ENCODE peak calls at places on chromosomes 3 and 15, in nine cellular contexts. U is pancreas; F is colonic mucosa; E is CD8-positive, alpha-beta T cell; X is MM.1S; I is GM12864; V is OCI-LY7; J is ovary; Q is tibial artery. D is an unnamed sample.

GRCh38 chr15:82031871-82032270 is 13.9 kb downstream of the MEX3B start:
- DNase-seq in X (peak), Q (no peak), E (no peak), U (no peak), F (no peak), J (no peak), V (no peak), I (no peak), D (no peak)

GRCh38 chr15:98807262-98807661 is 158.9 kb downstream of the IGF1R start:
- DNase-seq in Q (no peak), F (no peak), V (no peak), X (no peak), U (no peak), I (no peak), E (no peak), J (no peak), D (no peak)

GRCh38 chr3:176867681-176868663 is 329.3 kb downstream of the TBL1XR1 start:
- DNase-seq in F (peak), X (peak), I (no peak), Q (no peak), V (no peak), U (no peak), E (no peak), J (no peak), D (no peak)

GRCh38 chr3:187077537-187077936 is 61.8 kb downstream of the RPL39L start:
- DNase-seq in J (no peak), V (no peak), I (no peak), E (no peak), U (no peak), Q (no peak), F (no peak), X (no peak), D (no peak)

GRCh38 chr3:30493912-30494311 is 112.5 kb upstream of the TGFBR2 start:
- DNase-seq in X (no peak), Q (no peak), J (no peak), I (no peak), E (no peak), V (no peak), U (no peak), F (no peak), D (no peak)

GRCh38 chr3:58059349-58060321 is 51.4 kb downstream of the FLNB start:
- DNase-seq in F (peak), Q (no peak), U (no peak), V (no peak), I (no peak), J (peak), X (no peak), E (no peak), D (no peak)

GRCh38 chr15:83340087-83340486 is 55.6 kb upstream of the BNC1 start:
- DNase-seq in V (no peak), E (no peak), U (no peak), I (no peak), Q (no peak), X (no peak), J (no peak), F (no peak), D (no peak)

GRCh38 chr3:146256851-146257486 is 6.1 kb upstream of the PLSCR4 start:
- DNase-seq in X (no peak), E (no peak), J (no peak), Q (no peak), V (no peak), I (no peak), U (no peak), F (no peak), D (no peak)

GRCh38 chr3:112302881-112303761 is 9.1 kb upstream of the SLC9C1 start:
- DNase-seq in Q (no peak), J (no peak), E (no peak), I (no peak), U (peak), V (peak), F (no peak), X (peak), D (peak)

GRCh38 chr3:142501004-142501926 is 53.4 kb upstream of the XRN1 start:
- DNase-seq in Q (no peak), X (no peak), E (no peak), U (no peak), J (no peak), V (no peak), I (no peak), F (no peak), D (no peak)

GRCh38 chr3:162122405-162122804 is 625.8 kb downstream of the OTOL1 start:
- DNase-seq in Q (no peak), E (no peak), X (no peak), J (no peak), I (no peak), F (no peak), V (no peak), U (no peak), D (no peak)

GRCh38 chr3:138072816-138073215 is 42.6 kb downstream of the DZIP1L start:
- DNase-seq in Q (no peak), X (no peak), I (no peak), V (no peak), E (no peak), U (no peak), J (no peak), F (no peak), D (no peak)

GRCh38 chr3:29152379-29152778 is 128.5 kb upstream of the RBMS3 start:
- DNase-seq in F (no peak), V (no peak), Q (no peak), I (no peak), E (no peak), U (no peak), J (no peak), X (no peak), D (no peak)
- TF ChIP-seq CTCF in F (no peak), V (peak), Q (no peak), I (no peak), E (no peak), U (no peak), J (no peak), X (no peak), D (no peak)

GRCh38 chr3:29183346-29184087 is 97.4 kb upstream of the RBMS3 start:
- DNase-seq in X (no peak), Q (no peak), I (no peak), J (no peak), F (no peak), U (no peak), V (no peak), E (no peak), D (no peak)

GRCh38 chr3:29186982-29187718 is 93.7 kb upstream of the RBMS3 start:
- DNase-seq in I (no peak), J (no peak), F (no peak), E (no peak), U (no peak), V (no peak), Q (no peak), X (no peak), D (no peak)

GRCh38 chr3:29181872-29182271 is 99.0 kb upstream of the RBMS3 start:
- DNase-seq in Q (no peak), V (no peak), F (no peak), J (no peak), E (no peak), I (no peak), U (no peak), X (no peak), D (no peak)

GRCh38 chr3:29185706-29186105 is 95.2 kb upstream of the RBMS3 start:
- DNase-seq in Q (no peak), I (no peak), J (no peak), X (no peak), E (no peak), U (no peak), V (no peak), F (no peak), D (no peak)

DNA sequence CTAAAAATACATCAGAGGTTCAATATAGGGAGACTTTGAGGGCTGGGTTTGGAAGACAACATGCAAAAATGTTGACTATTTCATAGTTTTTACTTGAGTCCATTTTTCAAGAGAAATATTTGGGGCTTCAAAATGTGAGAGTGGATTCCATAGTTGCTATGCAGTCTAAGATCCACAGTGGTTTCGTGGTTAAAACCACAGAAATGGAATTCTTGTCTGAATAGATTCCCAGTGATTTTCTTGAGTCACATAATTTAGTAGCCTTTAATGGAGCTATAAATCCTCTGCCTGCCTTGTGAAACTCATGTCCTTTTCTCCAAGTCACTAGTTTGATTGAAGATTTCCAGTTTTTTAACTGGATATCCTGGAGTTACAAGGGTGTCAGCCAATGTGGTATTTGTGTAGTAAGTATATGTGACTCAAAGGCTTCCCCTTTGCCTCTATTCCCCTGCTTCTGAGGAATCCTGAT is 94.7 kb upstream of the RBMS3 start:
- DNase-seq in J (no peak), X (no peak), V (no peak), I (no peak), E (no peak), Q (no peak), F (no peak), U (no peak), D (no peak)
- TF ChIP-seq CTCF in J (no peak), X (no peak), V (no peak), I (no peak), E (no peak), Q (no peak), F (no peak), U (no peak), D (no peak)

GRCh38 chr3:11138371-11138770 is 15.9 kb upstream of the HRH1 start:
- DNase-seq in I (no peak), F (no peak), E (no peak), V (no peak), U (no peak), Q (no peak), X (no peak), J (no peak), D (no peak)

GRCh38 chr3:11140713-11141104 is 13.6 kb upstream of the HRH1 start:
- DNase-seq in V (no peak), U (no peak), J (no peak), X (no peak), Q (peak), F (no peak), E (no peak), I (no peak), D (no peak)

GRCh38 chr3:11136871-11137626 is 17.2 kb upstream of the HRH1 start:
- DNase-seq in V (no peak), Q (peak), F (no peak), X (no peak), J (peak), U (no peak), I (no peak), E (no peak), D (no peak)

GRCh38 chr3:11137627-11137959 is 16.7 kb upstream of the HRH1 start:
- DNase-seq in I (no peak), F (no peak), X (no peak), U (no peak), V (no peak), J (no peak), E (no peak), Q (no peak), D (no peak)

GRCh38 chr3:11140054-11140712 is 14.1 kb upstream of the HRH1 start:
- DNase-seq in X (no peak), I (peak), U (no peak), E (no peak), F (peak), Q (peak), J (no peak), V (peak), D (peak)
- TF ChIP-seq CTCF in X (no peak), I (no peak), U (no peak), E (no peak), F (no peak), Q (no peak), J (no peak), V (no peak), D (no peak)

GRCh38 chr3:100606894-100607512 is 2.4 kb upstream of the ADGRG7 start:
- DNase-seq in I (no peak), Q (no peak), J (no peak), E (no peak), U (no peak), V (no peak), F (no peak), X (peak), D (no peak)
- TF ChIP-seq CTCF in I (peak), Q (no peak), J (no peak), E (no peak), U (no peak), V (no peak), F (no peak), X (peak), D (no peak)

GRCh38 chr15:73697033-73697467 is 12.9 kb downstream of the CD276 start:
- DNase-seq in F (peak), U (peak), J (peak), I (peak), E (peak), Q (peak), V (peak), X (peak), D (peak)
- TF ChIP-seq CTCF in F (no peak), U (no peak), J (no peak), I (no peak), E (no peak), Q (no peak), V (no peak), X (no peak), D (no peak)

GRCh38 chr3:27105904-27106303 is 263.3 kb downstream of the NEK10 start:
- DNase-seq in E (no peak), V (no peak), F (no peak), X (no peak), I (no peak), Q (no peak), U (no peak), J (no peak), D (no peak)
- TF ChIP-seq CTCF in E (no peak), V (no peak), F (no peak), X (peak), I (no peak), Q (no peak), U (peak), J (no peak), D (no peak)

GRCh38 chr15:59157398-59157797 is 49.2 kb upstream of the LDHAL6B start:
- DNase-seq in I (no peak), F (no peak), J (no peak), E (no peak), Q (no peak), X (no peak), U (no peak), V (no peak), D (no peak)

GRCh38 chr15:59157840-59158700 is 48.6 kb upstream of the LDHAL6B start:
- DNase-seq in E (no peak), F (no peak), U (no peak), I (no peak), Q (no peak), V (no peak), X (no peak), J (no peak), D (no peak)

GRCh38 chr15:59158701-59159034 is 48.0 kb upstream of the LDHAL6B start:
- DNase-seq in X (no peak), U (no peak), I (no peak), Q (no peak), E (no peak), J (no peak), F (no peak), V (no peak), D (no peak)

GRCh38 chr15:59159210-59159609 is 47.4 kb upstream of the LDHAL6B start:
- DNase-seq in V (no peak), F (no peak), U (no peak), X (no peak), I (no peak), J (no peak), Q (no peak), E (no peak), D (no peak)

GRCh38 chr15:59160880-59161593 is 45.6 kb upstream of the LDHAL6B start:
- DNase-seq in V (peak), U (no peak), Q (no peak), I (no peak), J (peak), E (no peak), X (peak), F (no peak), D (no peak)
- TF ChIP-seq CTCF in V (peak), U (no peak), Q (no peak), I (peak), J (no peak), E (no peak), X (peak), F (no peak), D (no peak)

GRCh38 chr3:148136816-148137215 is 560.9 kb upstream of the AGTR1 start:
- DNase-seq in V (no peak), F (no peak), J (no peak), Q (no peak), U (no peak), I (no peak), X (no peak), E (no peak), D (no peak)
- TF ChIP-seq CTCF in V (no peak), F (no peak), J (no peak), Q (no peak), U (no peak), I (no peak), X (no peak), E (no peak), D (no peak)